ENCODE peak calls at places on chromosomes 5 and 9, in five cellular contexts. One of them, this sample, is unnamed.

GRCh38 chr9:28215921-28216320 is 642.6 kb upstream of the C9orf72 start:
- DNase-seq in SK-MEL-5: no peak
- DNase-seq in left cardiac atrium: no peak
- DNase-seq in neuronal stem cell: no peak
- DNase-seq in fibroblast of pulmonary artery: no peak
- DNase-seq in this sample: no peak

GRCh38 chr5:81838307-81838906 is 87.5 kb upstream of the SSBP2 start:
- DNase-seq in SK-MEL-5: peak; percentile 66
- DNase-seq in left cardiac atrium: no peak
- DNase-seq in neuronal stem cell: no peak
- DNase-seq in fibroblast of pulmonary artery: peak; percentile 66
- DNase-seq in this sample: peak; percentile 53

GRCh38 chr9:121671612-121672155 is 20.2 kb downstream of the DAB2IP start:
- DNase-seq in SK-MEL-5: no peak
- DNase-seq in left cardiac atrium: no peak
- DNase-seq in neuronal stem cell: no peak
- DNase-seq in fibroblast of pulmonary artery: peak; percentile 83
- DNase-seq in this sample: no peak

GRCh38 chr5:109567374-109568044 is 122.2 kb upstream of the MAN2A1 start:
- DNase-seq in SK-MEL-5: no peak
- DNase-seq in left cardiac atrium: no peak
- DNase-seq in neuronal stem cell: no peak
- DNase-seq in fibroblast of pulmonary artery: peak; percentile 79
- DNase-seq in this sample: no peak

GRCh38 chr5:74632947-74633356 is 7.6 kb downstream of the ENC1 start:
- DNase-seq in SK-MEL-5: no peak
- DNase-seq in left cardiac atrium: no peak
- DNase-seq in neuronal stem cell: no peak
- DNase-seq in fibroblast of pulmonary artery: peak; percentile 74
- DNase-seq in this sample: no peak

GRCh38 chr5:86878250-86878649 is 260.5 kb downstream of the COX7C start:
- DNase-seq in SK-MEL-5: no peak
- DNase-seq in left cardiac atrium: no peak
- DNase-seq in neuronal stem cell: no peak
- DNase-seq in fibroblast of pulmonary artery: no peak
- DNase-seq in this sample: no peak

GRCh38 chr5:33319841-33320240 is 120.9 kb upstream of the TARS1 start:
- DNase-seq in SK-MEL-5: no peak
- DNase-seq in left cardiac atrium: no peak
- DNase-seq in neuronal stem cell: no peak
- DNase-seq in fibroblast of pulmonary artery: peak; percentile 76
- DNase-seq in this sample: no peak

GRCh38 chr5:98581416-98581999 is 192.0 kb upstream of the RGMB start:
- DNase-seq in SK-MEL-5: no peak
- DNase-seq in left cardiac atrium: no peak
- DNase-seq in neuronal stem cell: no peak
- DNase-seq in fibroblast of pulmonary artery: peak; percentile 50
- DNase-seq in this sample: no peak

GRCh38 chr5:88193896-88194295 is 74.7 kb downstream of the TMEM161B start:
- DNase-seq in SK-MEL-5: no peak
- DNase-seq in left cardiac atrium: no peak
- DNase-seq in neuronal stem cell: no peak
- DNase-seq in fibroblast of pulmonary artery: no peak
- DNase-seq in this sample: no peak

GRCh38 chr5:173474881-173475287 is 141.6 kb downstream of the BOD1 start:
- DNase-seq in SK-MEL-5: no peak
- DNase-seq in left cardiac atrium: no peak
- DNase-seq in neuronal stem cell: no peak
- DNase-seq in fibroblast of pulmonary artery: peak; percentile 65
- DNase-seq in this sample: no peak

GRCh38 chr9:110918316-110919054 is 119.8 kb downstream of the LPAR1 start:
- DNase-seq in SK-MEL-5: no peak
- DNase-seq in left cardiac atrium: no peak
- DNase-seq in neuronal stem cell: no peak
- DNase-seq in fibroblast of pulmonary artery: peak; percentile 59
- DNase-seq in this sample: no peak

GRCh38 chr5:131747180-131748105 is 49.4 kb downstream of the FNIP1 start:
- DNase-seq in SK-MEL-5: no peak
- DNase-seq in left cardiac atrium: no peak
- DNase-seq in neuronal stem cell: no peak
- DNase-seq in fibroblast of pulmonary artery: peak; percentile 27
- DNase-seq in this sample: no peak

GRCh38 chr5:177023247-177023703 is 779 bp downstream of the ZNF346 start:
- DNase-seq in SK-MEL-5: no peak
- DNase-seq in left cardiac atrium: no peak
- DNase-seq in neuronal stem cell: peak; percentile 20
- DNase-seq in fibroblast of pulmonary artery: no peak
- DNase-seq in this sample: no peak

GRCh38 chr5:149794338-149795023 is 64.4 kb downstream of the PPARGC1B start:
- DNase-seq in SK-MEL-5: no peak
- DNase-seq in left cardiac atrium: peak; percentile 53
- DNase-seq in neuronal stem cell: no peak
- DNase-seq in fibroblast of pulmonary artery: no peak
- DNase-seq in this sample: peak; percentile 17

This sample was measured in pons.